ENCODE peak calls at places on chromosomes 6 and 20, in four cellular contexts. A, G, Y and O are unnamed samples.

GRCh38 chr6:138372711-138373463 is 4.8 kb upstream of the SMIM28 start:
- DNase-seq in Y (no peak), A (no peak), G (peak), O (no peak)

GRCh38 chr6:101761124-101761601 is 367.7 kb downstream of the GRIK2 start:
- DNase-seq in A (no peak), G (peak), Y (no peak), O (no peak)

GRCh38 chr6:163008626-163009025 is 280.9 kb downstream of the PACRG start:
- DNase-seq in Y (no peak), A (no peak), G (no peak), O (no peak)

GRCh38 chr6:42140051-42140450 is 2.4 kb downstream of the C6orf132 start:
- DNase-seq in G (peak), Y (no peak), A (no peak), O (no peak)

GRCh38 chr6:16985484-16986284 is 116.2 kb upstream of the STMND1 start:
- DNase-seq in Y (no peak), G (peak), A (no peak), O (no peak)

GRCh38 chr6:90463359-90463758 is 123.5 kb downstream of the MAP3K7 start:
- DNase-seq in Y (no peak), A (no peak), G (no peak), O (peak)

GRCh38 chr20:46743088-46743487 is 33.6 kb downstream of the SLC2A10 start:
- DNase-seq in Y (no peak), A (no peak), G (no peak), O (no peak)

GRCh38 chr6:121523628-121524027 is 88.2 kb downstream of the GJA1 start:
- DNase-seq in G (no peak), Y (no peak), A (no peak), O (no peak)

GRCh38 chr6:56073315-56073714 is 174.1 kb downstream of the COL21A1 start:
- DNase-seq in G (no peak), A (no peak), Y (no peak), O (no peak)

GRCh38 chr6:381742-382461 is 9.7 kb upstream of the IRF4 start:
- DNase-seq in Y (no peak), A (no peak), G (no peak), O (peak)

GRCh38 chr6:97068211-97068610 is 143.7 kb downstream of the KLHL32 start:
- DNase-seq in Y (no peak), G (peak), A (peak), O (peak)

GRCh38 chr6:170291271-170292110 is 613 bp upstream of the DLL1 start:
- DNase-seq in G (peak), A (peak), Y (peak), O (no peak)

GRCh38 chr6:35088281-35089215 is 52.6 kb downstream of the TCP11 start:
- DNase-seq in Y (peak), G (no peak), A (no peak), O (no peak)

GRCh38 chr6:15936503-15936902 is 192.4 kb upstream of the MYLIP start:
- DNase-seq in G (no peak), A (no peak), Y (no peak), O (peak)

GRCh38 chr6:77322604-77323003 is 140.7 kb downstream of the HTR1B start:
- DNase-seq in G (no peak), Y (no peak), A (no peak), O (no peak)

GRCh38 chr6:159890802-159891201 is at the start of gene MAS1:
- DNase-seq in G (no peak), A (no peak), Y (no peak), O (no peak)